ENCODE peak calls at places on chromosomes 4 and X, in four cellular contexts. Y is GM12878, N is HL-60, L is K562. G is an unnamed sample.

GRCh38 chrX:155094468-155095061 is 23.3 kb downstream of the BRCC3 start:
- DNase-seq in Y (no peak), N (no peak), L (peak), G (no peak)

GRCh38 chr4:41438564-41438963 is 99.4 kb upstream of the LIMCH1 start:
- DNase-seq in Y (no peak), N (no peak), L (no peak), G (no peak)

GRCh38 chr4:2754848-2755820 is 1.0 kb downstream of the TNIP2 start:
- DNase-seq in L (no peak), N (no peak), Y (no peak), G (no peak)

GRCh38 chr4:87884976-87885574 is 52.3 kb downstream of the MEPE start:
- DNase-seq in N (no peak), Y (no peak), L (no peak), G (no peak)

GRCh38 chr4:87051121-87051713 is 116.4 kb downstream of the AFF1 start:
- DNase-seq in L (no peak), Y (no peak), N (no peak), G (no peak)

GRCh38 chr4:26804876-26805275 is 55.8 kb upstream of the STIM2 start:
- DNase-seq in L (no peak), N (no peak), Y (no peak), G (no peak)

GRCh38 chrX:135010921-135011320 is 11.4 kb downstream of the RTL8B start:
- DNase-seq in L (no peak), Y (no peak), N (no peak), G (no peak)

GRCh38 chr4:20251796-20252655 is at the start of gene SLIT2:
- DNase-seq in Y (no peak), N (peak), L (peak), G (peak)

GRCh38 chr4:56261027-56261426 is 126.3 kb downstream of the AASDH start:
- DNase-seq in L (no peak), Y (peak), N (no peak), G (no peak)

GRCh38 chrX:21968333-21968732 is 27.8 kb downstream of the SMS start:
- DNase-seq in L (no peak), Y (no peak), N (no peak), G (no peak)

GRCh38 chrX:37958493-37959211 is 47.7 kb upstream of the SYTL5 start:
- DNase-seq in L (no peak), Y (no peak), N (no peak), G (no peak)

GRCh38 chrX:66163849-66164401 is at the start of gene HEPH:
- DNase-seq in N (no peak), L (peak), Y (peak), G (no peak)

GRCh38 chr4:16627999-16628398 is 270.4 kb downstream of the LDB2 start:
- DNase-seq in L (no peak), N (no peak), Y (no peak), G (no peak)

GRCh38 chrX:130166503-130166777 is 799 bp upstream of the AIFM1 start:
- DNase-seq in L (no peak), N (no peak), Y (no peak), G (no peak)

GRCh38 chr4:25770844-25771243 is 91.9 kb downstream of the SEL1L3 start:
- DNase-seq in N (no peak), Y (no peak), L (no peak), G (no peak)

GRCh38 chr4:42396361-42397255 is 680 bp upstream of the SHISA3 start:
- DNase-seq in N (no peak), L (no peak), Y (no peak), G (no peak)

GRCh38 chrX:56762707-56763555 is 33.9 kb downstream of the NBDY start:
- DNase-seq in N (no peak), Y (no peak), L (no peak), G (no peak)

GRCh38 chrX:56765816-56766553 is 36.9 kb downstream of the NBDY start:
- DNase-seq in N (no peak), L (no peak), Y (no peak), G (no peak)

GRCh38 chrX:56763556-56764152 is 34.6 kb downstream of the NBDY start:
- DNase-seq in Y (no peak), L (no peak), N (no peak), G (no peak)

GRCh38 chrX:56764975-56765791 is 36.1 kb downstream of the NBDY start:
- DNase-seq in L (no peak), N (peak), Y (no peak), G (no peak)

DNA sequence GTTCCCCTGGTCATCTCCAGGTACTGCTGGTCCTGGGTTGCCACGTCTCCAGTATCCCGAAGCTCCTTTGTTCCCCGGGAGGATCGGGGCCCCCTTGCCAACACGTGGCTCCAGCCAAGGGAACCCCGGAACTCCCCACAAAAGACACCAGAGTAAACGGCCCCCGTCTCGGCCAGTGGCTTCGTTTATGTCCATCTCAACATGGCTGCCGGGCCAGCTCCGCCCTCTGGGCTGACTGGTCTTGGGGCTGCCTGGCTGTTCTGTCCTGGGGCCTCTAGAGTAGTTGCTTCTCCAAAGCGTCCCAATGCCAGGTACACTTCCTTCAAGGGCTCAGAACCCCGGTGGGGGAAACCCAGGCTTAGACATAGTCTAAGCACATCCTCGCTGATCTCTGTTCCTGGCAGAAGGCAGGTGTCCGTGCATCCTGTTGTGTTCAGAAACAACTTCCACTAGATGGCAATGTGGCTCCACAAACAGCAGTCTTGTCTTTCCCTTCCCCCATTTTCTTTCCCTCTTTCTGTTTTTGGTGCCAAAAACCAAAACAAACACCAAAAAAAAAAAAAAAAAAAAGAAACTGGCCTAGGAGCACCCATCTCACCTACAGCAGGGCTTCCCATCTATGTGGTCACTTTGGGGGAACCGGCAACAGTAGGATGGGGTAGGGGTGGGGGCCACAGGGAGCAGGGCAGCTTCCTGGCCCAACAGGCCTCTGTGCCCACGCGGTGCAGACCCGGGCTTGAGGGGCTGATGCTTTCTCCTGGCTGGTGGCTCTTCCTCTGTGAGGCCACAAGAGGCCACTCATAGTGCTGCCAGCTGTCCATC is 35.3 kb downstream of the NBDY start:
- DNase-seq in L (peak), Y (peak), N (peak), G (no peak)
- TF ChIP-seq POLR2AphosphoS5 in L (no peak), Y (no peak), N (no peak), G (no peak)

GRCh38 chrX:52271212-52271611 is 86.5 kb downstream of the MAGED4 start:
- DNase-seq in N (no peak), Y (no peak), L (no peak), G (no peak)
- TF ChIP-seq SPI1 in N (no peak), Y (no peak), L (no peak), G (no peak)

GRCh38 chr4:129098578-129098977 is 2.6 kb downstream of the C4orf33 start:
- DNase-seq in N (no peak), Y (no peak), L (no peak), G (no peak)

GRCh38 chr4:129094347-129094746 is 1.0 kb upstream of the SCLT1 start:
- DNase-seq in L (no peak), N (no peak), Y (no peak), G (no peak)

GRCh38 chr4:129093173-129093974 is at the start of gene SCLT1:
- DNase-seq in Y (peak), L (peak), N (peak), G (peak)

GRCh38 chr4:129092636-129093172 is 635 bp downstream of the SCLT1 start:
- DNase-seq in L (no peak), N (no peak), Y (no peak), G (no peak)

DNA sequence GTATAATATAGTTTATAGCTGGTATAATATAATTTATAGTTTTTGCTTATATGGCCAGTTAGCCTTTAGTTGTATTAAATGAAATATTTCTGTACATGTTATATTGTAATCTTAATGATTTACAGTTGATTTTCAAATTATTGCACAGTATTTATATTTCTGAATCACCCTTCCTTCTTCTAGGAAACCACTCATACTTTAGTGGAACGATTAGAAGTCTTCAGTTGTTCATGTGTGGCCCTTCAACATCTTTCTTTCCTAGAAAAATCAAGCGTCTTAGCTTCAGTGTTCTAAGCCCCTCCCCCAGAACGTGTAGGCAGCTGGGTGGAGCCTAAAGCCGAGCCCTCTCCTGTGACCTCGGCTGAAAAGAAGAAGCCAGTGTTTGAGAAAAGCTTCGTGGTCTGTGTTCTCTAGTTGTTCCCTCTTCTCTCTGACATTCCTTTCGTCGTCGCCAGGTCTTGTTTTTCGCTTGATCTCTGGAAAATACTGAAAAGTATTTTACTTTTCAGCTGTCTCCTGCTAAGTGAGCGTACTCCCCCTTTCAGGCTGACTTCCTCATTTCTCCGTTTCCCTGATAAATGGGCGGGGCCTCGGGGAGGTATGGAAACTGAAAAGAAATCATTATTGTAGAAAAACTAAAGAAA is at the start of gene C4orf33:
- DNase-seq in N (peak), L (peak), Y (peak), G (peak)
- TF ChIP-seq POLR2AphosphoS5 in N (peak), L (peak), Y (peak), G (peak)

GRCh38 chr4:37891221-37892159 is 606 bp downstream of the TBC1D1 start:
- DNase-seq in N (peak), Y (peak), L (no peak), G (peak)

GRCh38 chr4:37890501-37891220 is at the start of gene TBC1D1:
- DNase-seq in N (peak), Y (no peak), L (no peak), G (peak)

GRCh38 chr4:37893164-37893563 is 2.3 kb downstream of the TBC1D1 start:
- DNase-seq in N (no peak), L (no peak), Y (no peak), G (no peak)

GRCh38 chr4:37892641-37893040 is 1.8 kb downstream of the TBC1D1 start:
- DNase-seq in Y (peak), N (no peak), L (no peak), G (peak)

GRCh38 chr4:37889849-37890500 is 909 bp upstream of the TBC1D1 start:
- DNase-seq in N (no peak), L (no peak), Y (no peak), G (no peak)
- TF ChIP-seq SPI1 in N (no peak), L (no peak), Y (no peak), G (no peak)

DNA sequence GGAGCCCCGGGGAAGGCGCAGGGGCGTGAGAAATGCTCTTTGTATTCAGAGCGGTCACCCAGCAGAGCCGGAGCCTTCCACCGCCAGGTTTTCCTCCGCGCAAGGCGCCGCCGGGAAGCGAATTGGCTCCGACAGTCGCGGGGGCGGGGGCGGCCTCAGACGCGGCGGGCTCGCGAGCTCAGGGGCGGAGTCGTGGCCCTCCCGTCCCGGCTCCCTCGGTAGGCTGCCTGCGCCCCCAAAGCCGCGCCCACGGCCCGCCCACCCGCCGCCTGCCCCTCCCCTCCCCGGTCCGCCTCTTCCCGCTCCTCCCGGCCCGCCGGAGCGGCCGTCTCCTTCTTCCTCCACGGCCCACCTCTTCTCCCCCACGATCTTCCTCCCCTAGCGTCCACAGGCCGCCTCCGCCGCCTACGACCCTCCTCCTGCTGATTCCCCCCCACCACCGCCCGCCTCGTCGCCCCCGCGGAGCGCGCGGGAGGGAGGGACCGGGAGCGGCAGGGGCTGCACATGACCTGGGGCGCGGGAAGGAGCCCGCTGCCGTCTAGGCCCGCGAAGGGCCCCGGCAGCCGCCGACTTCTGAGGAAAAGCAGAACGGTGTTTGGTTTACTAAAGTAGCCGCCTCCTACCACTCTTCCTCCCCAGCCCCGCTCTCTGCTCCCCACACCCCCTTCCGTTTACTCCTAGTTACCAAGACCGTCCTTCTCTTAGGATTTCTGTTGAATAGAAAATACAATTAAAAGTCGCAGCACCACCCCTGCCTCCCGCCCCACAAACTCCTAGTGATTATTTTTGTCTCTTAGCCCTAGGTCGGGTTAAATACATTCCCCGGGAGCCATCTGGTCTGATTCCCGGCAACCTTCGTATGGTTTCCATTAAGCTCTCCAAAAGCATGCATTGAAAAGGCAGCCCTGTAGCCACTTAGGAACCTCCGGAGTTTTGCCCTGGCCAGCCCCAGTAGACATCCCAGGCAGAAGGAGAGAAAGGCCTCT is 53.2 kb downstream of the C4orf51 start:
- DNase-seq in L (peak), Y (peak), N (peak), G (peak)
- TF ChIP-seq POLR2AphosphoS5 in L (no peak), Y (no peak), N (no peak), G (no peak)